ENCODE peak calls at places on chromosome 1, in six cellular contexts. One of them, this sample, is unnamed.

GRCh38 chr1:76317299-76317913 is 242.9 kb downstream of the ST6GALNAC3 start:
- DNase-seq in GM12878: no peak
- DNase-seq in GM12892: no peak
- DNase-seq in HepG2: no peak
- DNase-seq in H1: no peak
- DNase-seq in K562: no peak
- DNase-seq in this sample: no peak

GRCh38 chr1:231844986-231845502 is 218.5 kb downstream of the DISC1 start:
- DNase-seq in GM12892: no peak
- DNase-seq in HepG2: no peak
- DNase-seq in K562: no peak
- DNase-seq in GM12878: no peak
- DNase-seq in H1: no peak
- DNase-seq in this sample: no peak

GRCh38 chr1:228968841-228969606 is 233.7 kb downstream of the RHOU start:
- DNase-seq in K562: no peak
- DNase-seq in H1: no peak
- DNase-seq in GM12878: no peak
- DNase-seq in HepG2: no peak
- DNase-seq in GM12892: no peak
- DNase-seq in this sample: no peak

GRCh38 chr1:158035976-158036583 is 42.6 kb downstream of the KIRREL1 start:
- DNase-seq in HepG2: peak; percentile 5
- DNase-seq in GM12892: no peak
- DNase-seq in K562: peak; percentile 38
- DNase-seq in H1: no peak
- DNase-seq in GM12878: no peak
- DNase-seq in this sample: no peak

GRCh38 chr1:156942176-156942575 is 21.7 kb downstream of the LRRC71 start:
- DNase-seq in GM12878: no peak
- DNase-seq in GM12892: no peak
- DNase-seq in K562: no peak
- DNase-seq in HepG2: no peak
- DNase-seq in H1: no peak
- DNase-seq in this sample: no peak

GRCh38 chr1:10431065-10431730 is 965 bp downstream of the CENPS start:
- DNase-seq in HepG2: no peak
- DNase-seq in GM12892: no peak
- DNase-seq in K562: peak; percentile 52
- DNase-seq in H1: no peak
- DNase-seq in GM12878: no peak
- DNase-seq in this sample: no peak

GRCh38 chr1:54816951-54817350 is 15.8 kb upstream of the TTC22 start:
- DNase-seq in GM12892: no peak
- DNase-seq in GM12878: no peak
- DNase-seq in HepG2: no peak
- DNase-seq in K562: no peak
- DNase-seq in H1: no peak
- DNase-seq in this sample: no peak

GRCh38 chr1:159829822-159830455 is 3.3 kb downstream of the SLAMF8 start:
- DNase-seq in GM12878: no peak
- DNase-seq in HepG2: no peak
- DNase-seq in K562: no peak
- DNase-seq in H1: no peak
- DNase-seq in GM12892: no peak
- DNase-seq in this sample: no peak

GRCh38 chr1:94090761-94091160 is 30.2 kb downstream of the ABCA4 start:
- DNase-seq in HepG2: no peak
- DNase-seq in GM12878: no peak
- DNase-seq in GM12892: no peak
- DNase-seq in K562: no peak
- DNase-seq in H1: no peak
- DNase-seq in this sample: no peak

GRCh38 chr1:64320899-64321624 is 117.6 kb downstream of the UBE2U start:
- DNase-seq in HepG2: no peak
- DNase-seq in GM12892: no peak
- DNase-seq in GM12878: no peak
- DNase-seq in K562: no peak
- DNase-seq in H1: no peak
- DNase-seq in this sample: no peak

GRCh38 chr1:58778593-58778992 is 5.3 kb downstream of the JUN start:
- DNase-seq in H1: no peak
- DNase-seq in GM12878: no peak
- DNase-seq in HepG2: no peak
- DNase-seq in K562: no peak
- DNase-seq in GM12892: no peak
- DNase-seq in this sample: no peak

GRCh38 chr1:12142141-12142823 is 24.5 kb upstream of the TNFRSF1B start:
- DNase-seq in H1: no peak
- DNase-seq in GM12892: no peak
- DNase-seq in GM12878: no peak
- DNase-seq in HepG2: no peak
- DNase-seq in K562: no peak
- DNase-seq in this sample: no peak

GRCh38 chr1:23636009-23636408 is 55.6 kb upstream of the RPL11 start:
- DNase-seq in GM12892: no peak
- DNase-seq in GM12878: no peak
- DNase-seq in H1: no peak
- DNase-seq in K562: no peak
- DNase-seq in HepG2: no peak
- DNase-seq in this sample: no peak

GRCh38 chr1:43451701-43452532 is 1.8 kb downstream of the HYI start:
- DNase-seq in H1: no peak
- DNase-seq in K562: no peak
- DNase-seq in GM12878: no peak
- DNase-seq in GM12892: no peak
- DNase-seq in HepG2: no peak
- DNase-seq in this sample: no peak
- TF ChIP-seq POLR2A in H1: no peak
- TF ChIP-seq POLR2A in K562: no peak
- TF ChIP-seq POLR2A in GM12878: no peak
- TF ChIP-seq POLR2A in GM12892: no peak
- TF ChIP-seq POLR2A in HepG2: no peak
- TF ChIP-seq POLR2A in this sample: no peak

GRCh38 chr1:153770812-153771211 is 4.4 kb upstream of the SLC27A3 start:
- DNase-seq in K562: no peak
- DNase-seq in HepG2: no peak
- DNase-seq in GM12892: no peak
- DNase-seq in GM12878: no peak
- DNase-seq in H1: no peak
- DNase-seq in this sample: no peak
- TF ChIP-seq TAF1 in K562: no peak
- TF ChIP-seq TAF1 in HepG2: no peak
- TF ChIP-seq TAF1 in GM12892: no peak
- TF ChIP-seq TAF1 in GM12878: no peak
- TF ChIP-seq TAF1 in H1: no peak
- TF ChIP-seq TAF1 in this sample: no peak

GRCh38 chr1:117685936-117686806 is 80.3 kb downstream of the TENT5C start:
- DNase-seq in K562: no peak
- DNase-seq in GM12878: no peak
- DNase-seq in H1: no peak
- DNase-seq in HepG2: no peak
- DNase-seq in GM12892: no peak
- DNase-seq in this sample: no peak
- TF ChIP-seq POLR2AphosphoS5 in K562: no peak
- TF ChIP-seq POLR2AphosphoS5 in GM12878: no peak
- TF ChIP-seq POLR2AphosphoS5 in H1: no peak
- TF ChIP-seq POLR2AphosphoS5 in HepG2: no peak
- TF ChIP-seq POLR2AphosphoS5 in GM12892: no peak
- TF ChIP-seq POLR2AphosphoS5 in this sample: no peak

GRCh38 chr1:56591909-56592308 is 12.5 kb upstream of the PLPP3 start:
- DNase-seq in GM12892: no peak
- DNase-seq in GM12878: no peak
- DNase-seq in HepG2: no peak
- DNase-seq in K562: no peak
- DNase-seq in H1: no peak
- DNase-seq in this sample: no peak
- TF ChIP-seq POLR2A in GM12892: no peak
- TF ChIP-seq POLR2A in GM12878: no peak
- TF ChIP-seq POLR2A in HepG2: no peak
- TF ChIP-seq POLR2A in K562: no peak
- TF ChIP-seq POLR2A in H1: no peak
- TF ChIP-seq POLR2A in this sample: no peak